ENCODE peak calls at places on chromosomes 6 and 20, in ten cellular contexts. N, W, A, X, Q, R, M, K, Y and C are unnamed samples.

GRCh38 chr6:151719070-151719469 is 88.4 kb upstream of the ESR1 start:
- DNase-seq in N (no peak), W (no peak), A (no peak), X (no peak), Q (no peak), R (no peak), M (no peak), K (no peak), Y (no peak), C (no peak)

GRCh38 chr6:26743157-26743821 is 83.7 kb upstream of the ZNF322 start:
- DNase-seq in N (no peak), W (no peak), A (no peak), X (no peak), Q (no peak), R (peak), M (no peak), K (peak), Y (no peak), C (no peak)

GRCh38 chr6:145929037-145929633 is 35.0 kb downstream of the SHPRH start:
- DNase-seq in N (no peak), W (no peak), A (no peak), X (no peak), Q (no peak), R (no peak), M (no peak), K (peak), Y (no peak), C (peak)

GRCh38 chr6:151647871-151648639 is 154.2 kb downstream of the CCDC170 start:
- DNase-seq in N (no peak), W (no peak), A (no peak), X (no peak), Q (no peak), R (no peak), M (no peak), K (peak), Y (no peak), C (no peak)

GRCh38 chr6:33279971-33280511 is 3.1 kb downstream of the B3GALT4 start:
- DNase-seq in N (no peak), W (no peak), A (no peak), X (no peak), Q (no peak), R (no peak), M (no peak), K (peak), Y (no peak), C (no peak)

GRCh38 chr20:33765099-33765498 is 33.3 kb downstream of the ZNF341 start:
- DNase-seq in N (no peak), W (no peak), A (no peak), X (no peak), Q (no peak), R (no peak), M (no peak), K (no peak), Y (no peak), C (no peak)

GRCh38 chr20:38114353-38114791 is 50.7 kb downstream of the TGM2 start:
- DNase-seq in N (no peak), W (no peak), A (no peak), X (no peak), Q (no peak), R (peak), M (no peak), K (peak), Y (no peak), C (no peak)

GRCh38 chr6:152750694-152751093 is at the start of gene VIP:
- DNase-seq in N (no peak), W (no peak), A (no peak), X (no peak), Q (no peak), R (no peak), M (no peak), K (peak), Y (no peak), C (no peak)

GRCh38 chr20:362271-363254 is 15.7 kb downstream of the NRSN2 start:
- DNase-seq in N (peak), W (peak), A (no peak), X (peak), Q (peak), R (peak), M (peak), K (peak), Y (no peak), C (peak)

GRCh38 chr6:135385299-135385698 is 112.2 kb downstream of the AHI1 start:
- DNase-seq in N (no peak), W (no peak), A (no peak), X (no peak), Q (no peak), R (no peak), M (no peak), K (no peak), Y (no peak), C (no peak)

GRCh38 chr6:66128238-66128637 is 421.2 kb upstream of the EYS start:
- DNase-seq in N (no peak), W (no peak), A (no peak), X (no peak), Q (no peak), R (no peak), M (no peak), K (no peak), Y (no peak), C (no peak)

GRCh38 chr6:4698901-4699659 is 77.1 kb upstream of the CDYL start:
- DNase-seq in N (no peak), W (no peak), A (no peak), X (no peak), Q (no peak), R (peak), M (no peak), K (no peak), Y (no peak), C (no peak)

GRCh38 chr6:125018136-125018535 is 55.9 kb downstream of the RNF217 start:
- DNase-seq in N (no peak), W (no peak), A (no peak), X (no peak), Q (no peak), R (no peak), M (no peak), K (no peak), Y (no peak), C (no peak)

GRCh38 chr6:74068945-74069570 is 373.1 kb downstream of the CD109 start:
- DNase-seq in N (no peak), W (no peak), A (no peak), X (no peak), Q (no peak), R (peak), M (no peak), K (peak), Y (no peak), C (no peak)

GRCh38 chr20:3084283-3084985 is at the start of gene AVP:
- DNase-seq in N (no peak), W (no peak), A (no peak), X (no peak), Q (no peak), R (no peak), M (no peak), K (no peak), Y (no peak), C (no peak)

GRCh38 chr20:57444394-57445048 is 53.3 kb downstream of the RBM38 start:
- DNase-seq in N (no peak), W (no peak), A (no peak), X (no peak), Q (no peak), R (no peak), M (no peak), K (no peak), Y (no peak), C (no peak)

GRCh38 chr6:135739288-135739687 is 112.2 kb upstream of the PDE7B start:
- DNase-seq in N (no peak), W (no peak), A (no peak), X (no peak), Q (no peak), R (peak), M (no peak), K (no peak), Y (no peak), C (no peak)

GRCh38 chr6:43276180-43277082 is 21.6 kb upstream of the SLC22A7 start:
- DNase-seq in N (no peak), W (no peak), A (no peak), X (no peak), Q (no peak), R (no peak), M (no peak), K (no peak), Y (peak), C (no peak)

GRCh38 chr6:41758641-41759035 is 11.4 kb upstream of the PGC start:
- DNase-seq in N (no peak), W (no peak), A (no peak), X (no peak), Q (no peak), R (no peak), M (no peak), K (no peak), Y (no peak), C (no peak)

GRCh38 chr20:46512943-46513844 is at the start of gene ZNF334:
- DNase-seq in N (peak), W (peak), A (no peak), X (peak), Q (peak), R (no peak), M (peak), K (no peak), Y (no peak), C (peak)

GRCh38 chr20:5001174-5002076 is at the start of gene SLC23A2:
- DNase-seq in N (peak), W (peak), A (peak), X (no peak), Q (peak), R (no peak), M (peak), K (no peak), Y (peak), C (peak)

GRCh38 chr6:306641-307061 is 14.4 kb downstream of the DUSP22 start:
- DNase-seq in N (no peak), W (no peak), A (no peak), X (no peak), Q (no peak), R (no peak), M (no peak), K (no peak), Y (no peak), C (no peak)

GRCh38 chr20:7993238-7993637 is 26.3 kb downstream of the TMX4 start:
- DNase-seq in N (no peak), W (no peak), A (no peak), X (no peak), Q (no peak), R (no peak), M (no peak), K (no peak), Y (no peak), C (no peak)

GRCh38 chr20:32497589-32498224 is 87.4 kb downstream of the NOL4L start:
- DNase-seq in N (no peak), W (no peak), A (no peak), X (no peak), Q (no peak), R (no peak), M (no peak), K (no peak), Y (no peak), C (no peak)

GRCh38 chr20:24291066-24291465 is 178.4 kb upstream of the SYNDIG1 start:
- DNase-seq in N (no peak), W (no peak), A (no peak), X (no peak), Q (no peak), R (no peak), M (no peak), K (no peak), Y (no peak), C (no peak)

GRCh38 chr6:93678841-93679454 is 259.6 kb upstream of the EPHA7 start:
- DNase-seq in N (no peak), W (no peak), A (no peak), X (no peak), Q (no peak), R (no peak), M (no peak), K (no peak), Y (no peak), C (no peak)

GRCh38 chr20:58192567-58192966 is 35.9 kb downstream of the ANKRD60 start:
- DNase-seq in N (peak), W (no peak), A (no peak), X (no peak), Q (no peak), R (no peak), M (no peak), K (peak), Y (no peak), C (no peak)

GRCh38 chr6:72715119-72715518 is 93.3 kb downstream of the KCNQ5 start:
- DNase-seq in N (no peak), W (no peak), A (no peak), X (no peak), Q (no peak), R (no peak), M (no peak), K (no peak), Y (no peak), C (no peak)

GRCh38 chr6:84403545-84403944 is 176.1 kb upstream of the CEP162 start:
- DNase-seq in N (no peak), W (no peak), A (no peak), X (no peak), Q (no peak), R (no peak), M (no peak), K (no peak), Y (no peak), C (no peak)

GRCh38 chr6:63460971-63461370 is 111.3 kb upstream of the LOC128125822 start:
- DNase-seq in N (no peak), W (no peak), A (no peak), X (no peak), Q (no peak), R (no peak), M (no peak), K (no peak), Y (no peak), C (no peak)

GRCh38 chr6:34630040-34630439 is 66.5 kb downstream of the ILRUN start:
- DNase-seq in N (no peak), W (no peak), A (no peak), X (no peak), Q (no peak), R (peak), M (no peak), K (peak), Y (no peak), C (no peak)